ENCODE peak calls at places on chromosomes 4 and X, in four cellular contexts. P, R, B and M are unnamed samples.

GRCh38 chr4:150906987-150907633 is 108.0 kb downstream of the LRBA start:
- DNase-seq in B (no peak), P (no peak), R (no peak), M (peak; percentile 3)

GRCh38 chrX:9302400-9302799 is 162.5 kb upstream of the TBL1X start:
- DNase-seq in P (no peak), R (no peak), B (no peak), M (no peak)

GRCh38 chrX:56788717-56789122 is 59.7 kb downstream of the NBDY start:
- DNase-seq in B (no peak), R (no peak), P (no peak), M (no peak)

GRCh38 chr4:21888195-21888976 is 60.2 kb downstream of the KCNIP4 start:
- DNase-seq in R (no peak), P (peak; percentile 94), B (no peak), M (no peak)

GRCh38 chrX:120111611-120112010 is 4.1 kb downstream of the RHOXF1 start:
- DNase-seq in B (no peak), R (no peak), P (no peak), M (no peak)

GRCh38 chrX:10001496-10001895 is 34.3 kb downstream of the CLDN34 start:
- DNase-seq in B (no peak), P (no peak), R (no peak), M (no peak)

GRCh38 chr4:3492741-3493719 is 29.9 kb downstream of the DOK7 start:
- DNase-seq in R (no peak), P (no peak), B (no peak), M (no peak)

GRCh38 chrX:103704863-103705262 is 5.8 kb upstream of the TMEM31 start:
- DNase-seq in P (no peak), B (no peak), R (no peak), M (no peak)

GRCh38 chr4:126957555-126958440 is 675.0 kb upstream of the INTU start:
- DNase-seq in R (no peak), P (peak; percentile 17), B (no peak), M (no peak)

GRCh38 chr4:140884431-140885058 is 128.4 kb upstream of the TBC1D9 start:
- DNase-seq in P (peak; percentile 64), R (peak; percentile 80), B (peak; percentile 57), M (peak; percentile 54)

GRCh38 chr4:172688536-172688935 is 480.1 kb upstream of the GALNT7 start:
- DNase-seq in B (no peak), P (no peak), R (no peak), M (no peak)

GRCh38 chrX:5086388-5086787 is 1142.3 kb downstream of the NLGN4X start:
- DNase-seq in B (no peak), P (no peak), R (no peak), M (no peak)

GRCh38 chrX:1244164-1245076 is 24.2 kb upstream of the CSF2RA start:
- DNase-seq in B (peak; percentile 80), P (no peak), R (peak; percentile 85), M (peak; percentile 38)

GRCh38 chrX:1248381-1249061 is 20.1 kb upstream of the CSF2RA start:
- DNase-seq in R (peak; percentile 92), B (peak; percentile 81), P (peak; percentile 40), M (peak; percentile 88)

GRCh38 chrX:1246816-1247215 is 21.8 kb upstream of the CSF2RA start:
- DNase-seq in P (peak; percentile 67), R (peak; percentile 81), B (peak; percentile 99), M (peak; percentile 73)

GRCh38 chrX:1249101-1249887 is 19.3 kb upstream of the CSF2RA start:
- DNase-seq in R (peak; percentile 93), B (peak; percentile 78), P (peak; percentile 83), M (peak; percentile 64)
- H2BK12ac ChIP-seq in R (no peak overlapping the region), B (peak overlapping the region; percentile 64), P (peak overlapping the region; percentile 78), M (no peak overlapping the region)

DNA sequence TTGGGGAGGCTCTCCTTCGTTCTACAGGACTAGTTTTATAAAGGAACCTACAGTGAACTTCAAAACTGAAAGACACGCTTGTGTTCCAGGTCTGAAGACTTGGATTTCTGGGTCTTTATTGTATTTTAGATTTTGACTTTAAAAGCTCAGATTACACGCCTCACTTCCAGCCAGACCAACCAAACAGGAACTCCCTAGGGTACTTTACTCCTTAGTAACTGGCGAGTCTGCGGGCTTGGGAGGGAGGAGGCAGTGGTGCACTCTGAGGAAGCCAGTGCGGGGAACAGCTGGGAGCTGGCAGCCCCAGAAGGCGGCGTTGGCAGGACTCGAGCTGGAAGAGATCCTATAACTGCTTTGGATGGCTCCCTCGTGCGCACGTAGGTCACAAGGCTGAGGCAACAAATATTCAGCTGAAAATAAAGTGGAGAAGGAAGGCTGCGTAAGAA is 388 bp upstream of the PHKA1 start:
- DNase-seq in R (peak; percentile 69), P (peak; percentile 69), B (peak; percentile 52), M (peak; percentile 5)
- H2BK15ac ChIP-seq in R (no peak overlapping the region), P (no peak overlapping the region), B (no peak overlapping the region), M (no peak overlapping the region)

GRCh38 chr4:174522183-174523002 is at the start of gene HPGD:
- DNase-seq in P (peak; percentile 47), R (peak; percentile 68), B (peak; percentile 67), M (peak; percentile 61)
- H2BK5ac ChIP-seq in P (no peak within 1 kb of the TSS), R (no peak within 1 kb of the TSS), B (no peak within 1 kb of the TSS), M (no peak within 1 kb of the TSS)

DNA sequence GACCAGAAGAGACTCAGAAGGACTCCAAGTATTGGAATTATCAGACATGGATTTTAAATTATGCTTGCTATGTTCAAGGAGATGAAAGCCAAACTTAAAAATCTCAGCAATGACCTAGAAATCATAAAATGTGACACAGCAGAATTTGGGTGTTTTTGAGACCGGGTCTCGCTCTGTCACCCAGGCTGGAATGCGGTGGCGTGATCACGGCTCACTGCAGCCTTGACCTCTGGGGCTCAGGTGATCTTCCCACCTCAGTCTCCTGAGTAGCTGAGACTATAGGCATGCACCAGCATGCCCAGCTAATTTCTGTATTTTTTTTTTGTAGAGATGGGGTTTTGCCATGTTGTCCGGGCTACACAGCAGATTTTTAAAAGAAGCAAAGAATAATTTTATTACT is 12.7 kb downstream of the TAB3 start:
- DNase-seq in P (no peak), R (no peak), B (no peak), M (no peak)
- H2BK12ac ChIP-seq in P (no peak overlapping the region), R (no peak overlapping the region), B (no peak overlapping the region), M (no peak overlapping the region)

GRCh38 chr4:76654796-76655195 is 219.8 kb downstream of the SHROOM3 start:
- DNase-seq in B (no peak), R (no peak), P (peak; percentile 23), M (no peak)

GRCh38 chr4:76659103-76659490 is 224.1 kb downstream of the SHROOM3 start:
- DNase-seq in B (no peak), R (no peak), P (no peak), M (no peak)

GRCh38 chr4:76658231-76659102 is 223.4 kb downstream of the SHROOM3 start:
- DNase-seq in B (no peak), R (no peak), P (peak; percentile 86), M (no peak)

GRCh38 chr4:76655566-76656479 is 220.8 kb downstream of the SHROOM3 start:
- DNase-seq in B (no peak), R (no peak), P (no peak), M (no peak)

DNA sequence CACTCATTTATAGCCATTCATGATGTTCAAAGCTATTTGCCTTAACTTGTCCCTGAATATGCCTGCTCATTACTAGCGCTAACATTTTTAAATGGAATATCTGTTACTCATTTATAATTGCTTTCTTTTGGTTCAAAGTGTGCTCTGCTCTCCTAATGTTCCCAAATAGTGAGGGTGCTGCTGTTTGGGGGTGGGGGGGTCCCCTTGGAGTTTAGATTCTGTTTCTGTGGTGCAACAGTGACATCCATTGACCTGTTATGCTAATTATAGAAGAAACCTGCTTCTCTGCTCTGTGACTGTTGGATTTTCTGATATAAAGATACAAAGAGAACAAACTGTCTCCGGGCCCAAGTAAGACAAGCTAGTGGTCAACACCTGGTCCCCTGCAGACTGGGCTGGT is 222.4 kb downstream of the SHROOM3 start:
- DNase-seq in R (no peak), P (no peak), B (no peak), M (no peak)
- H2BK15ac ChIP-seq in R (no peak overlapping the region), P (no peak overlapping the region), B (no peak overlapping the region), M (no peak overlapping the region)

GRCh38 chrX:69073241-69073640 is 92.0 kb downstream of the PJA1 start:
- DNase-seq in R (no peak), B (no peak), P (no peak), M (no peak)
- H2BK5ac ChIP-seq in R (no peak overlapping the region), B (no peak overlapping the region), P (no peak overlapping the region), M (no peak overlapping the region)

GRCh38 chr4:15244354-15244753 is 183.5 kb upstream of the C1QTNF7 start:
- DNase-seq in R (no peak), B (no peak), P (no peak), M (no peak)
- H2BK12ac ChIP-seq in R (no peak overlapping the region), B (no peak overlapping the region), P (no peak overlapping the region), M (peak overlapping the region; percentile 41)

GRCh38 chr4:155908187-155909139 is 5.0 kb downstream of the TDO2 start:
- DNase-seq in P (no peak), B (no peak), R (no peak), M (no peak)

GRCh38 chr4:155900402-155900801 is 3.1 kb upstream of the TDO2 start:
- DNase-seq in B (no peak), P (peak; percentile 94), R (no peak), M (no peak)

GRCh38 chr4:155899891-155900290 is 3.6 kb upstream of the TDO2 start:
- DNase-seq in P (peak; percentile 70), R (no peak), B (no peak), M (no peak)

GRCh38 chr4:155906554-155907247 is 3.2 kb downstream of the TDO2 start:
- DNase-seq in P (peak; percentile 95), B (no peak), R (no peak), M (no peak)

DNA sequence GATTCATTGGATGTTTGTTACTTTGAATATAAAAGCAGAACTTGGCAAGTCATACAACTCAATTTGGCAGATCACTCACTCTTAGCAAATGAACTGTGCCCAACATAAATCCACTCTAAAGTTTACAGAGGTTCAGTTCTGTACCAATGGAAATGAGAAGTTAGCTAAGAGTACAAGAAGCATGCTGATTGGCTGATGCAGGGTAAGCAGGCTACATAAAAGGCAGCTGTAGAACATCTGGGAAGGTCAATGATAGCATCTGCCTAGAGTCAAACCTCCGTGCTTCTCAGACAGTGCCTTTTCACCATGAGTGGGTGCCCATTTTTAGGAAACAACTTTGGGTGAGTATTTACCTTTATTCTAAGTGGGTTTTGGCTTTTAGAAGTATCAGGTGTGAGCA is at the start of gene TDO2:
- DNase-seq in R (no peak), B (no peak), P (no peak), M (no peak)
- H2BK15ac ChIP-seq in R (no peak within 1 kb of the TSS), B (no peak within 1 kb of the TSS), P (no peak within 1 kb of the TSS), M (no peak within 1 kb of the TSS)

DNA sequence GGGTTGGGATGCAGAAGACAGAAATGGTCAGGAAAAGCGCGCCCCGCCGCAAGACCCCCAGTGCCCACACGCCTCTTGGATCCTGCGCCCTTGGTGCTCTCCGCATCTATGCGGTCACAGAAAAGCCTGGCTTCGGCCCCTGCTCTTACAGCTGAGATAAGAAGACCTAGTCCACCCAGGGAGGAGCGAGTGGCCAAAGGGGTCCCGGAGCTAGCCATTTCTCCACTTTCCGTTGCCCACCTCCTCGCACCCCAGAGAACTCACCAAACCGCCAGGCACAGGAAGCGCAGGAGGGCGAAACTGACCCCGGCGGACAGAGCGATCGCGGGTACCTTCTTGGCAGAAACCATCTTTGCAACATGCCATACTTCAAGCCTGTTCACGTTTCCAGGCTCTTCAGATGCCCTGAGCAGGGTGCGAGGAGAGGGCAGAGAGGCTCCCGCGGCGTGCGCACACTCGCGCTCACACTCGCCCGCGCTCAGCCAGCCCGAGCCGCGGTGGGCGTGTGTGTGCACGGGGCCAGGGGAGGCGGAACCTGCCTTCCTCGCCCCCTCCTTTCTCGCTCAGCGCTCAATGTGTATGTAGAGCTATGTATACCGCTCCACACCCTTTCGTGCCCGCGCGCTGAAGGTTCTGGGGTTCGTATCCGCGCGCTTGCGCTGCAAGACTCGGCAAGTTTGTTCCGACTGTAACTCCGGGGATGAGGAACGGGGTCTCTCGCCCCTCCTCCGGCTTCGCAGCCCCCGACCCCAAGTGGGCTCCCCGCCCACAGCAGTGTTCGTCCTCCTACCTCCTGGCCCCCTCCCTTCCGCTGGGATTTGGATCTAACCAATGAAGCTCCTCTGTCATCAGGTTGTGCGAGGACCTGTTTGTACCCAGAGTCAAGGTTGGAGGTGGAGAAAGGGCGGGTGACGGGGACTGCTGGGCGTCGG is at the start of gene GABRA4:
- DNase-seq in P (peak; percentile 31), R (peak; percentile 64), B (peak; percentile 68), M (peak; percentile 35)
- H2BK5ac ChIP-seq in P (no peak within 1 kb of the TSS), R (no peak within 1 kb of the TSS), B (no peak within 1 kb of the TSS), M (peak within 1 kb of the TSS; percentile 69)